ENCODE peak calls at places on chromosomes 6 and 20, in seven cellular contexts. J, U, Y, I, L, O and C are unnamed samples. For H3K9me3, the result is how much of the 10 kb centered on the place peaks cover.

GRCh38 chr6:77474286-77474956 is 11.1 kb upstream of the HTR1B start:
- DNase-seq in J (no peak), U (no peak), Y (no peak), I (no peak), L (no peak), O (no peak), C (no peak)

GRCh38 chr6:157884756-157885155 is 61.7 kb downstream of the SNX9 start:
- DNase-seq in J (no peak), U (no peak), Y (no peak), I (no peak), L (no peak), O (no peak), C (no peak)

GRCh38 chr6:73631849-73632248 is 21.9 kb downstream of the SLC17A5 start:
- DNase-seq in J (no peak), U (no peak), Y (no peak), I (peak), L (no peak), O (no peak), C (no peak)

GRCh38 chr20:49583669-49584417 is 15.9 kb upstream of the PTGIS start:
- DNase-seq in J (no peak), U (peak), Y (no peak), I (peak), L (peak), O (peak), C (no peak)

GRCh38 chr6:170033666-170034065 is 257.2 kb downstream of the DLL1 start:
- DNase-seq in J (no peak), U (no peak), Y (no peak), I (no peak), L (no peak), O (no peak), C (no peak)

GRCh38 chr6:70706491-70707123 is 38.9 kb downstream of the SMAP1 start:
- DNase-seq in J (peak), U (no peak), Y (no peak), I (peak), L (no peak), O (no peak), C (peak)

GRCh38 chr20:31475032-31475431 is at the start of the genes DEFB124 and REM1:
- DNase-seq in J (no peak), U (peak), Y (no peak), I (no peak), L (no peak), O (no peak), C (no peak)

GRCh38 chr6:41462980-41463930 is 82.9 kb upstream of the FOXP4 start:
- DNase-seq in J (peak), U (peak), Y (no peak), I (peak), L (peak), O (peak), C (no peak)

GRCh38 chr6:166166314-166167257 is 1.1 kb downstream of the TBXT start:
- DNase-seq in J (no peak), U (no peak), Y (no peak), I (no peak), L (no peak), O (no peak), C (no peak)

GRCh38 chr6:100281471-100281878 is 183.2 kb downstream of the SIM1 start:
- DNase-seq in J (no peak), U (no peak), Y (no peak), I (no peak), L (no peak), O (no peak), C (no peak)

GRCh38 chr6:22204153-22204552 is 92.7 kb downstream of the PRL start:
- DNase-seq in J (no peak), U (no peak), Y (no peak), I (no peak), L (no peak), O (no peak), C (no peak)

DNA sequence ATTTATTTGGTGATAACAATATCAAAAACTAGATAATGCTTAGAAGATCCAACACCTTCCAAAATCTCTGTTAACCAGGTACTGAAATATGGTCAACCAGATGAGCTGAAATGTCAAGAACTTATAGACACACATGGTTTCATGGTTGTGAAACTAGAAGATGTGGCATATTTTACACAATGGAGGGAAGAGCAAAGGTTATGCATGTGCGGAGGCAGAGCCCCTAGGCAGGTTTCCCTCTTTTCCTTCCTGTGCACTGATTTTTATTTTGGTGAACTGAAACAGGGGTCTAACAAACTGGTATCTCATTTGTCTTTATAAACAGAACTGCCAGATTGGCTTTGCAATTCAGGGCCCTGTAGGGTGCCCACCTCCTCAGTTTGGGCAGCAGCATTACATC is 91.6 kb downstream of the PRL start:
- DNase-seq in J (no peak), U (no peak), Y (no peak), I (no peak), L (no peak), O (no peak), C (no peak)
- H3K9me3 ChIP-seq in J (under half), U (under half), Y (under half), I (under half), L (under half), O (under half), C (under half)

DNA sequence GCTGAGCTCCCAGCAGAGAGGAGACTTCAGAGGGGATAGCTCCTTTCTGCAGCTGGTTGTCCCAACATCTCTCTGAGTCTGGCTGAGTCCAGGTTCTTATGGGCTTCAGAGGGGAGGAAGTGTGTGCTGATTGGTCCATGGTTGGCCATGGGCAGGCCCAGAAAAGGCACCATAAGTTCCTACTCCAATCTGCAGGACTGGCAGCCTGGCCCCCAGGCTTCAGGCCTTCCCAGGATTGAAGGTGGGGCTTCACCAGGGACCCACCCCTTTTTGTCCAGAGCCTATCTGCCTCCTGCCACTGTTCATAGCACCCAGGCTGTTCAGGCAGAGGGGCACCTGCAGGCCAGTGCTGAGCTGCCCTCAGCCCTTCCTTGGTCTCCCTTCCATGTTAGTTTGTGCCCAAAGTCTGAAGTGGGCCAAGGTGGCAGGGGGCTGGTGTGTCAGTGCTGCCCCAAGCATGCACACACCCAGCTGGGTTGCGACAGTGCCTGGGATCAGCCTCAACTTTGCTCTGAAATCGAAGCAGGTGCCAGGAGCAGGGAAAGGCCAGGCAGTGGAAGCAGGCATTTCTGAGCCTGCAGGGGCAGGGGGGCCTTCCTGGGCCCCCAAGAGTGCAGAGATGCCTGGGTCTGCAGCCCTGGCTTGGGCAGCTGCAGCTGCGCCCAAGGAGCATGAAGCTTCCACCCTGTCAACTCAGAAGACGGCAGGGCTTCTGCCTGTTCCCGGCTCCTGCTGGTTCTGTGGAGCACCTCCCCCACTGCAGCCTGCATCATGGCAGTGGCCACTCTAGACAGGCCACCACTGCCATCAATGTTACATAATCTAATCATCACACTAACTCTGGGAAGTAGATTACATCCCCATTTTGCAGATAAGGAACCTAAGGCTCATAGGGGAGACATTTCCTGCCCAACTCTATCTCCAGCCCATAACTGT is 21.4 kb upstream of the TOP1 start:
- DNase-seq in J (no peak), U (no peak), Y (no peak), I (no peak), L (no peak), O (no peak), C (no peak)
- H3K27ac ChIP-seq in J (peak), U (no peak), Y (no peak), I (no peak), L (no peak), O (peak), C (no peak)

GRCh38 chr6:39881851-39882566 is 52.3 kb downstream of the MOCS1 start:
- DNase-seq in J (no peak), U (no peak), Y (no peak), I (peak), L (no peak), O (no peak), C (no peak)
- H3K4me3 ChIP-seq in J (no peak), U (no peak), Y (no peak), I (peak), L (no peak), O (no peak), C (no peak)

GRCh38 chr6:167653561-167653960 is 173.2 kb upstream of the AFDN start:
- DNase-seq in J (no peak), U (no peak), Y (no peak), I (no peak), L (no peak), O (no peak), C (no peak)
- H3K9me3 ChIP-seq in J (under half), U (under half), Y (under half), I (under half), L (under half), O (under half), C (under half)

DNA sequence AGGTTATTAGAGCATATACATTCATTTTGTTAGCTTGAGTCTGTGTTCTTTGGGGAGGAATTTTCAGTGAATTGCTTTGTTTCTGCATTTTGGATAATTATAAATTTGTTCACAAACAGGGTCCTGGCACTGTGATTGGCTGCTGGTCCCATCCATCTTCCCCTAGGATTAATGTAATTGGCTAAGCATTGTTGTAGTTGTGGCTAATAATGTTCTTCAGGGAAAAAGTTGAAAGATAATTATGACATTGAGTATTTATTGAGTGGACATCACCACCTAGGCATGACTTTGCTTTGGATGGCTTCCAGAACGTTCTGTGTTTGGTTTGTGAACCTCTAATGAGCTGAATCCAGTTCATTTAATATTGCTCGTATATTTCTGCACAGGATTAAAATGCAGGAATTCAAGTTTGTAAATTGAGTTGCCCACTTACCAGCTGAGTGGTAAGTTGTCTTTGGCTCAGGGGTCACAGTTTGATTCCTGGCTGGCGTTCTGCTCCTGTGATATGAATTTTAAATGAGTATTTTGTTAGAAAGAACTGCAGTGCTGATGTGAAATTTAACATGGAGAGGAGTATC is 55.1 kb downstream of the ARID1B start:
- DNase-seq in J (no peak), U (no peak), Y (no peak), I (peak), L (peak), O (no peak), C (no peak)
- H3K27ac ChIP-seq in J (no peak), U (no peak), Y (no peak), I (no peak), L (no peak), O (no peak), C (no peak)

GRCh38 chr20:57838670-57839142 is 128.9 kb upstream of the PMEPA1 start:
- DNase-seq in J (no peak), U (no peak), Y (no peak), I (no peak), L (peak), O (no peak), C (no peak)
- H3K4me3 ChIP-seq in J (no peak), U (no peak), Y (no peak), I (no peak), L (no peak), O (no peak), C (no peak)